ENCODE peak calls at places on chromosomes 4 and X, in ten cellular contexts. D is ACHN, S is HCEC 1CT, I is A549, E is stomach, O is EL, N is lung microvascular endothelial cell, B is RWPE1, H is IMR-90, W is cerebellar cortex. U is an unnamed sample.

GRCh38 chr4:174156239-174156826 is 127.1 kb downstream of the FBXO8 start:
- DNase-seq in D (peak), S (peak), I (peak), E (no peak), O (peak), N (peak), B (peak), H (peak), W (peak), U (peak)

GRCh38 chr4:77582716-77583115 is 22.9 kb upstream of the CXCL13 start:
- DNase-seq in D (no peak), S (no peak), I (no peak), E (no peak), O (peak), N (no peak), B (no peak), H (no peak), W (no peak), U (no peak)

GRCh38 chr4:10554694-10555093 is 97.5 kb upstream of the ZNF518B start:
- DNase-seq in D (peak), S (peak), I (peak), E (peak), O (peak), N (peak), B (peak), H (peak), W (peak), U (peak)

GRCh38 chr4:10030946-10031662 is 9.8 kb upstream of the SLC2A9 start:
- DNase-seq in D (no peak), S (no peak), I (no peak), E (no peak), O (no peak), N (no peak), B (no peak), H (no peak), W (no peak), U (no peak)

GRCh38 chr4:26151615-26152014 is 169.2 kb upstream of the RBPJ start:
- DNase-seq in D (no peak), S (no peak), I (no peak), E (no peak), O (no peak), N (no peak), B (no peak), H (peak), W (no peak), U (no peak)

GRCh38 chr4:94561249-94562024 is 109.7 kb downstream of the PDLIM5 start:
- DNase-seq in D (no peak), S (peak), I (no peak), E (no peak), O (peak), N (peak), B (no peak), H (peak), W (no peak), U (no peak)

GRCh38 chr4:38119663-38120374 is 159.6 kb downstream of the PTTG2 start:
- DNase-seq in D (peak), S (peak), I (no peak), E (no peak), O (peak), N (peak), B (peak), H (peak), W (no peak), U (no peak)

GRCh38 chr4:100359433-100359832 is 158.4 kb downstream of the EMCN start:
- DNase-seq in D (no peak), S (no peak), I (no peak), E (no peak), O (no peak), N (no peak), B (no peak), H (no peak), W (no peak), U (no peak)

GRCh38 chr4:681736-682451 is 7.1 kb downstream of the SLC49A3 start:
- DNase-seq in D (no peak), S (no peak), I (no peak), E (peak), O (no peak), N (no peak), B (peak), H (no peak), W (no peak), U (peak)

GRCh38 chrX:141902366-141902765 is 1.3 kb upstream of the MAGEC1 start:
- DNase-seq in D (no peak), S (no peak), I (no peak), E (no peak), O (peak), N (no peak), B (no peak), H (no peak), W (no peak), U (no peak)

GRCh38 chr4:101953949-101954348 is 163.4 kb downstream of the BANK1 start:
- DNase-seq in D (peak), S (peak), I (no peak), E (no peak), O (peak), N (peak), B (peak), H (peak), W (peak), U (no peak)

GRCh38 chr4:67931256-67931655 is 32.0 kb downstream of the TMPRSS11A start:
- DNase-seq in D (no peak), S (no peak), I (no peak), E (no peak), O (no peak), N (no peak), B (no peak), H (no peak), W (no peak), U (no peak)

GRCh38 chr4:54185380-54185779 is 43.7 kb upstream of the PDGFRA start:
- DNase-seq in D (no peak), S (no peak), I (no peak), E (no peak), O (no peak), N (no peak), B (no peak), H (no peak), W (no peak), U (no peak)

GRCh38 chr4:159206427-159206871 is 103.6 kb downstream of the RAPGEF2 start:
- DNase-seq in D (no peak), S (no peak), I (no peak), E (no peak), O (peak), N (peak), B (no peak), H (peak), W (no peak), U (peak)

GRCh38 chrX:21738145-21738949 is 19.6 kb downstream of the SMPX start:
- DNase-seq in D (no peak), S (no peak), I (no peak), E (no peak), O (no peak), N (no peak), B (no peak), H (no peak), W (no peak), U (no peak)

GRCh38 chrX:64205735-64206491 is 405 bp upstream of the AMER1 start:
- DNase-seq in D (peak), S (peak), I (peak), E (peak), O (peak), N (peak), B (peak), H (peak), W (peak), U (peak)

GRCh38 chrX:73831500-73831899 is 268.5 kb downstream of the CHIC1 start:
- DNase-seq in D (no peak), S (no peak), I (no peak), E (no peak), O (no peak), N (no peak), B (no peak), H (no peak), W (no peak), U (no peak)

GRCh38 chr4:100736651-100737450 is 219.0 kb upstream of the EMCN start:
- DNase-seq in D (no peak), S (peak), I (no peak), E (no peak), O (peak), N (peak), B (peak), H (peak), W (peak), U (no peak)

GRCh38 chr4:55600640-55601039 is 8.6 kb upstream of the PDCL2 start:
- DNase-seq in D (no peak), S (no peak), I (no peak), E (no peak), O (no peak), N (no peak), B (no peak), H (no peak), W (no peak), U (no peak)

GRCh38 chrX:95059909-95060308 is 1385.9 kb downstream of the FAM133A start:
- DNase-seq in D (no peak), S (no peak), I (no peak), E (no peak), O (no peak), N (no peak), B (no peak), H (no peak), W (no peak), U (no peak)

GRCh38 chr4:33400504-33400903 is 2680.3 kb downstream of the PCDH7 start:
- DNase-seq in D (no peak), S (no peak), I (no peak), E (no peak), O (no peak), N (no peak), B (no peak), H (no peak), W (no peak), U (no peak)

GRCh38 chr4:9924750-9925149 is 96.5 kb downstream of the SLC2A9 start:
- DNase-seq in D (no peak), S (no peak), I (no peak), E (no peak), O (no peak), N (peak), B (peak), H (peak), W (no peak), U (no peak)

GRCh38 chr4:78552398-78553396 is 1.1 kb downstream of the ANXA3 start:
- DNase-seq in D (peak), S (no peak), I (peak), E (no peak), O (no peak), N (peak), B (peak), H (no peak), W (no peak), U (no peak)

GRCh38 chrX:114201622-114202021 is 382.3 kb upstream of the HTR2C start:
- DNase-seq in D (no peak), S (no peak), I (no peak), E (no peak), O (no peak), N (no peak), B (no peak), H (no peak), W (no peak), U (no peak)

GRCh38 chrX:44483965-44484606 is 58.6 kb downstream of the FUNDC1 start:
- DNase-seq in D (no peak), S (no peak), I (no peak), E (no peak), O (no peak), N (no peak), B (no peak), H (no peak), W (no peak), U (no peak)

GRCh38 chr4:44629280-44629866 is 22.1 kb downstream of the YIPF7 start:
- DNase-seq in D (peak), S (peak), I (peak), E (no peak), O (peak), N (peak), B (peak), H (peak), W (peak), U (peak)

GRCh38 chrX:138945219-138945618 is 233.7 kb upstream of the FGF13 start:
- DNase-seq in D (no peak), S (peak), I (no peak), E (no peak), O (no peak), N (no peak), B (peak), H (no peak), W (no peak), U (no peak)

GRCh38 chr4:107034982-107035710 is 967 bp downstream of the DKK2 start:
- DNase-seq in D (no peak), S (no peak), I (no peak), E (no peak), O (peak), N (peak), B (peak), H (peak), W (peak), U (peak)

GRCh38 chr4:78625073-78625472 is 73.5 kb downstream of the ANXA3 start:
- DNase-seq in D (no peak), S (no peak), I (no peak), E (no peak), O (no peak), N (no peak), B (no peak), H (no peak), W (no peak), U (no peak)

GRCh38 chrX:42220722-42221121 is 297.4 kb upstream of the CASK start:
- DNase-seq in D (no peak), S (no peak), I (no peak), E (no peak), O (no peak), N (no peak), B (no peak), H (no peak), W (no peak), U (no peak)

GRCh38 chr4:3291969-3292570 is 751 bp upstream of the RGS12 start:
- DNase-seq in D (peak), S (peak), I (peak), E (peak), O (peak), N (peak), B (peak), H (no peak), W (peak), U (no peak)

GRCh38 chr4:172980178-172980577 is 188.4 kb upstream of the GALNT7 start:
- DNase-seq in D (no peak), S (no peak), I (no peak), E (no peak), O (no peak), N (no peak), B (no peak), H (peak), W (no peak), U (no peak)

GRCh38 chr4:29326816-29327215 is 1393.4 kb upstream of the PCDH7 start:
- DNase-seq in D (no peak), S (no peak), I (no peak), E (no peak), O (no peak), N (peak), B (peak), H (peak), W (no peak), U (no peak)

GRCh38 chr4:112706840-112707207 is 69.9 kb downstream of the LARP7 start:
- DNase-seq in D (no peak), S (no peak), I (no peak), E (no peak), O (no peak), N (no peak), B (no peak), H (no peak), W (no peak), U (no peak)